ENCODE peak calls at places on chromosome 21, in five cellular contexts. One of them, this sample, is unnamed.

GRCh38 chr21:25115021-25115420 is 492.3 kb downstream of the MRPL39 start:
- DNase-seq in GM04503: no peak
- DNase-seq in mucosa of gallbladder: no peak
- DNase-seq in prostate gland: no peak
- DNase-seq in cardiac fibroblast: no peak
- DNase-seq in this sample: no peak

GRCh38 chr21:37704751-37705150 is 211.5 kb downstream of the KCNJ6 start:
- DNase-seq in mucosa of gallbladder: no peak
- DNase-seq in GM04503: no peak
- DNase-seq in cardiac fibroblast: no peak
- DNase-seq in prostate gland: no peak
- DNase-seq in this sample: no peak

GRCh38 chr21:40681164-40681859 is 165.6 kb downstream of the DSCAM start:
- DNase-seq in mucosa of gallbladder: no peak
- DNase-seq in prostate gland: no peak
- DNase-seq in cardiac fibroblast: no peak
- DNase-seq in GM04503: no peak
- DNase-seq in this sample: no peak

GRCh38 chr21:44803651-44804050 is 2.0 kb upstream of the UBE2G2 start:
- DNase-seq in GM04503: no peak
- DNase-seq in cardiac fibroblast: no peak
- DNase-seq in prostate gland: no peak
- DNase-seq in mucosa of gallbladder: no peak
- DNase-seq in this sample: no peak

GRCh38 chr21:43762303-43763128 is 13.6 kb downstream of the CSTB start:
- DNase-seq in cardiac fibroblast: no peak
- DNase-seq in GM04503: no peak
- DNase-seq in mucosa of gallbladder: no peak
- DNase-seq in prostate gland: no peak
- DNase-seq in this sample: no peak

GRCh38 chr21:34947122-34947534 is 102.0 kb downstream of the RUNX1 start:
- DNase-seq in prostate gland: no peak
- DNase-seq in mucosa of gallbladder: no peak
- DNase-seq in cardiac fibroblast: no peak
- DNase-seq in GM04503: no peak
- DNase-seq in this sample: no peak

GRCh38 chr21:34338226-34338625 is 25.6 kb upstream of the KCNE2 start:
- DNase-seq in prostate gland: no peak
- DNase-seq in GM04503: no peak
- DNase-seq in cardiac fibroblast: no peak
- DNase-seq in mucosa of gallbladder: no peak
- DNase-seq in this sample: no peak

GRCh38 chr21:41932576-41933258 is 21.1 kb downstream of the C2CD2 start:
- DNase-seq in GM04503: no peak
- DNase-seq in cardiac fibroblast: peak; percentile 87
- DNase-seq in prostate gland: peak; percentile 56
- DNase-seq in mucosa of gallbladder: no peak
- DNase-seq in this sample: peak; percentile 65

GRCh38 chr21:38774152-38774551 is 31.6 kb upstream of the ETS2 start:
- DNase-seq in GM04503: no peak
- DNase-seq in mucosa of gallbladder: no peak
- DNase-seq in cardiac fibroblast: peak; percentile 40
- DNase-seq in prostate gland: no peak
- DNase-seq in this sample: no peak

GRCh38 chr21:18449586-18449985 is 46.0 kb upstream of the TMPRSS15 start:
- DNase-seq in cardiac fibroblast: no peak
- DNase-seq in mucosa of gallbladder: no peak
- DNase-seq in prostate gland: no peak
- DNase-seq in GM04503: no peak
- DNase-seq in this sample: no peak

GRCh38 chr21:44291078-44291935 is 5.6 kb downstream of the AIRE start:
- DNase-seq in GM04503: no peak
- DNase-seq in prostate gland: no peak
- DNase-seq in cardiac fibroblast: no peak
- DNase-seq in mucosa of gallbladder: no peak
- DNase-seq in this sample: no peak

GRCh38 chr21:42376338-42376982 is 10.1 kb upstream of the TFF1 start:
- DNase-seq in prostate gland: peak; percentile 47
- DNase-seq in cardiac fibroblast: no peak
- DNase-seq in GM04503: no peak
- DNase-seq in mucosa of gallbladder: peak; percentile 31
- DNase-seq in this sample: no peak

GRCh38 chr21:39537571-39537970 is 75.2 kb upstream of the B3GALT5 start:
- DNase-seq in prostate gland: no peak
- DNase-seq in mucosa of gallbladder: no peak
- DNase-seq in GM04503: no peak
- DNase-seq in cardiac fibroblast: no peak
- DNase-seq in this sample: no peak

GRCh38 chr21:43016728-43017127 is 42.4 kb downstream of the PKNOX1 start:
- DNase-seq in cardiac fibroblast: no peak
- DNase-seq in mucosa of gallbladder: no peak
- DNase-seq in prostate gland: no peak
- DNase-seq in GM04503: no peak
- DNase-seq in this sample: no peak